ENCODE peak calls at places on chromosomes 1 and 21, in four cellular contexts. O, K, A and Q are unnamed samples.
A peak's percentile ranks its signal among the peaks of the same experiment; 100 is the strongest.

GRCh38 chr1:173798078-173798477 is 26.4 kb upstream of the DARS2 start:
- DNase-seq in O (no peak), K (no peak), A (no peak), Q (no peak)

GRCh38 chr1:21121764-21122471 is 54.8 kb downstream of the EIF4G3 start:
- DNase-seq in A (peak; percentile 56), O (no peak), K (no peak), Q (no peak)

GRCh38 chr1:246214708-246215504 is 292.2 kb downstream of the SMYD3 start:
- DNase-seq in A (peak; percentile 88), K (peak; percentile 93), O (peak; percentile 98), Q (peak; percentile 98)

GRCh38 chr1:167344112-167344511 is 123.4 kb downstream of the POU2F1 start:
- DNase-seq in O (no peak), K (no peak), A (peak; percentile 35), Q (no peak)

GRCh38 chr1:156337052-156337887 is 822 bp downstream of the CCT3 start:
- DNase-seq in K (peak; percentile 32), A (no peak), O (no peak), Q (peak; percentile 14)

GRCh38 chr1:234849824-234850223 is 239.8 kb upstream of the IRF2BP2 start:
- DNase-seq in K (no peak), A (no peak), O (peak; percentile 75), Q (peak; percentile 13)

GRCh38 chr1:43525995-43526394 is 4.7 kb upstream of the PTPRF start:
- DNase-seq in A (peak; percentile 76), K (peak; percentile 55), O (no peak), Q (no peak)

GRCh38 chr1:207997486-207998268 is 86.8 kb upstream of the CD34 start:
- DNase-seq in O (peak; percentile 69), K (peak; percentile 84), A (peak; percentile 71), Q (peak; percentile 86)

GRCh38 chr21:44878053-44878982 is 4.8 kb upstream of the PTTG1IP start:
- DNase-seq in A (no peak), K (no peak), O (no peak), Q (peak; percentile 52)

GRCh38 chr1:63523738-63524137 is 413 bp downstream of the EFCAB7 start:
- DNase-seq in O (no peak), K (peak; percentile 54), A (peak; percentile 20), Q (peak; percentile 25)

GRCh38 chr1:1764876-1765478 is 13.3 kb downstream of the NADK start:
- DNase-seq in K (no peak), O (no peak), A (no peak), Q (no peak)

GRCh38 chr1:235998812-235999211 is 66.1 kb downstream of the NID1 start:
- DNase-seq in O (no peak), A (peak; percentile 48), K (no peak), Q (no peak)

GRCh38 chr1:38730511-38731397 is 128.8 kb downstream of the RRAGC start:
- DNase-seq in O (no peak), K (peak; percentile 15), A (no peak), Q (no peak)